ENCODE peak calls at places on chromosomes 5 and 9, in five cellular contexts. F is right lobe of liver, L is tibial artery, E is body of pancreas, H is spleen. D is an unnamed sample.
A peak's percentile ranks its signal among the peaks of the same experiment; 100 is the strongest.

GRCh38 chr9:38039907-38040682 is 28.9 kb downstream of the SHB start:
- DNase-seq in F (no peak), L (no peak), E (no peak), H (no peak), D (no peak)

GRCh38 chr9:107489687-107490605 is at the start of gene KLF4:
- DNase-seq in F (peak; percentile 83), L (peak; percentile 96), E (peak; percentile 92), H (peak; percentile 93), D (peak; percentile 92)

GRCh38 chr5:14745753-14746152 is 81.2 kb downstream of the OTULIN start:
- DNase-seq in F (no peak), L (no peak), E (no peak), H (peak; percentile 79), D (no peak)

GRCh38 chr9:81613002-81613750 is 76.2 kb downstream of the TLE1 start:
- DNase-seq in F (peak; percentile 50), L (peak; percentile 86), E (peak; percentile 18), H (no peak), D (peak; percentile 45)

GRCh38 chr5:111580956-111581355 is 68.6 kb upstream of the STARD4 start:
- DNase-seq in F (no peak), L (no peak), E (no peak), H (no peak), D (no peak)

GRCh38 chr9:114060711-114061110 is 17.4 kb downstream of the AMBP start:
- DNase-seq in F (peak; percentile 42), L (peak; percentile 62), E (no peak), H (peak; percentile 47), D (no peak)

GRCh38 chr5:151890299-151890698 is 34.4 kb downstream of the GLRA1 start:
- DNase-seq in F (no peak), L (no peak), E (no peak), H (no peak), D (no peak)

GRCh38 chr9:127970401-127971313 is 10.1 kb downstream of the EEIG1 start:
- DNase-seq in F (no peak), L (no peak), E (no peak), H (peak; percentile 90), D (no peak)

GRCh38 chr5:176741566-176742211 is 68.7 kb upstream of the UNC5A start:
- DNase-seq in F (peak; percentile 18), L (peak; percentile 46), E (no peak), H (peak; percentile 25), D (no peak)

DNA sequence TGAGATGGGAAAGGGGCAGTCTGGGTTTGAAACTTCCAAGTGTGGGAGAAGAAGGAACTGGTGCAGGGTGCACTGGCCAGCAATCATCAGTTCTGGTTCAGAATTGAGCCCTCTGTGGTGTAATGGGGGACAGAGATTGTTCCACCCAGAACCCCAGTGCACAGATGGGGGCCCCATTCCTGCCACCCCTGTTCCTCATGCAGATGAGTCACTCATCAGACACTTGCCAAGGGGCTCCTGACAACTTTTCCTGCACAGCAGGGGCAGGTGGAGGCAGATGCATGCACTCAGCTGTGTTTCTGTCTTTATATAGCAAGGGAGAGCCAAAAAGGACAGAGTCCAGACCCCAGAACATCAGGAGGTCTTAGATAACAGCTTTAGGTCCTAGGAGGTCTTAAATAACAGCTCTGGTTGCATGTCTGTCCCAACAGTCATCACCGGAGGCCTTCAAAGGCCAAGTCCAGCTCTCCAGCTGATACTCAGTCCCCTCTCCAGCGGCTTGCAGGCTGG is 252.9 kb downstream of the HSPA4 start:
- DNase-seq in F (no peak), L (no peak), E (no peak), H (no peak), D (no peak)
- H3K27ac ChIP-seq in F (no peak overlapping the region), L (no peak overlapping the region), E (no peak overlapping the region), H (no peak overlapping the region), D (no peak overlapping the region)

GRCh38 chr9:123334639-123335038 is 21.4 kb upstream of the CRB2 start:
- DNase-seq in F (no peak), L (no peak), E (no peak), H (no peak), D (no peak)

GRCh38 chr9:123336959-123337358 is 19.0 kb upstream of the CRB2 start:
- DNase-seq in F (no peak), L (no peak), E (no peak), H (no peak), D (no peak)

GRCh38 chr9:123336455-123336854 is 19.5 kb upstream of the CRB2 start:
- DNase-seq in F (no peak), L (no peak), E (no peak), H (no peak), D (no peak)

GRCh38 chr9:123335986-123336329 is 20.0 kb upstream of the CRB2 start:
- DNase-seq in F (no peak), L (no peak), E (no peak), H (no peak), D (no peak)

GRCh38 chr9:123335227-123335985 is 20.6 kb upstream of the CRB2 start:
- DNase-seq in F (no peak), L (no peak), E (peak; percentile 22), H (no peak), D (no peak)
- H3K4me3 ChIP-seq in F (no peak overlapping the region), L (no peak overlapping the region), E (no peak overlapping the region), H (no peak overlapping the region), D (no peak overlapping the region)

GRCh38 chr5:78533356-78533755 is 115.2 kb downstream of the LHFPL2 start:
- DNase-seq in F (no peak), L (no peak), E (no peak), H (no peak), D (no peak)
- TF ChIP-seq CTCF in F (peak; percentile 33), L (peak; percentile 11), E (peak; percentile 19), H (no peak), D (peak; percentile 44)

DNA sequence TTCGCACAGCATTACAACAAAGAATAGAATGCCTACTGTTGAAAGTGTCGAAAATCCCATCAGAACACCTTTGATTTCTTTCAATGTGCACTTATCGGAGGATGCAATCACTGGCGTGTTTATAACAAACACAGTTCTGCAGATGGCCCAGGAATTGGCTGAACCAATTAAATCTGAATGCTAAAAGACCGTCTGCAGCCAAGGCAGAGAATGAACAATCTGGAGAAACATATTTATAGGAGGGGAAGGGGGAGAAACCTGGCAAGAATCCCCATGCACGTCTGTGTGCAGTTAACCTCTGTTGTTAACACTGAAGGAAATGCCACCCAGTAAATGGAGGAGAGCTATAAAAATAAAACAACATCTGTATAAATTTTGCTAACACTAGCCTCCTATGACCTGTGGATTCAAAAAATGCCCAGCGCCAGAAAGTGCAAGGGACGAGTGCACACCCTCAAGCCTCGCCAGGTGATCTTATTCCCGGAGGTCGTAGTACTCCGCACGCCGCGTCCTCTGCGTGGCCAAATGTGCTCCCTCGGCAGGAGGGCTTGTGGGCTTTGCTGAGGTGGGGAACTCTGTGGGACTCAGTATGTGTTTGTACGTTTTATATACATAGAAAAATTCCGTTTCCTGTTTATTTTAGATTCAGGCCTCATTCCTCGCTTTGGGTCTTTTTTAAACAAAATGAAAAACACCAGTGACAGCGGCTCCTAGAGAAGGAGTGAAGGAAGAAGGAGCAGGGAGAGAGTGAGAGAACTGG is 56.7 kb downstream of the PTCH1 start:
- DNase-seq in F (no peak), L (no peak), E (no peak), H (no peak), D (no peak)
- H3K27ac ChIP-seq in F (no peak overlapping the region), L (no peak overlapping the region), E (no peak overlapping the region), H (no peak overlapping the region), D (no peak overlapping the region)

GRCh38 chr5:113806823-113807222 is 293.3 kb downstream of the YTHDC2 start:
- DNase-seq in F (no peak), L (no peak), E (no peak), H (no peak), D (no peak)

GRCh38 chr5:113804943-113805342 is 291.4 kb downstream of the YTHDC2 start:
- DNase-seq in F (no peak), L (no peak), E (no peak), H (no peak), D (no peak)

GRCh38 chr5:113806250-113806649 is 292.8 kb downstream of the YTHDC2 start:
- DNase-seq in F (no peak), L (no peak), E (no peak), H (no peak), D (no peak)

GRCh38 chr5:113804264-113804663 is 290.8 kb downstream of the YTHDC2 start:
- DNase-seq in F (no peak), L (no peak), E (no peak), H (no peak), D (no peak)

DNA sequence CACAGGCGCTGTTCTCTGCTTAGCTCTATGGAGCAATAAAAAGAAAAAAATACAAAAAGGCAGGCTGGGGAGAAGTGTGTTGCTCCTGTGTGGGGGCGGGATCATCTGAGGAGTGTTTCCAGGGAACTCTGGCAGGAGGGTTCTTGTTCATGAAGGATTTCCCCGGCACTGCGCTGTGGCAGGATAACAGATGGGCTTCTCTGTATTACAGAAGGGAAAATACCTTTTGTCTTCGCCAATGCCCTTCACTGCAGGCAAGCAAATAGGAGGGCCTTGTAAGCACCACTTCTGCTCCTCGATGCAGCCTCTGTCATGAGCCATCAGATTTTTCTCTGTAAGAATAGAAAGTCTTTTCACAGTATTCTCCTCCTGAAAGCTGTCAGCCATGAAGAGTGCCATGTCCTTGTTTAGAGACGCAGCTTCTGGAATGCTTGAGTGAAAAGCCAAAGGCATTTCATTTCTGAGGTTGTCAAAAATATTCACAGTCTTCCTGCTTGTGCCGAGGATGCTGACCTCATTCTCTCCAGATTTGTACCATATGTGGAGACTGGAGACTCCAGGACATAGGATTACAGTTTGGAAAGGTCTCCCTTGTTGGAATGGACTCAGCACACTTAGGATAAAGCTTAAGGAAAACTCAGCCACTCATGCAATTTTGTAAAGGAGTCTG is 294.0 kb downstream of the YTHDC2 start:
- DNase-seq in F (no peak), L (peak; percentile 65), E (no peak), H (no peak), D (no peak)
- H3K4me3 ChIP-seq in F (no peak overlapping the region), L (peak overlapping the region; percentile 13), E (no peak overlapping the region), H (no peak overlapping the region), D (peak overlapping the region; percentile 15)

GRCh38 chr9:124355941-124356744 is 59.1 kb downstream of the PSMB7 start:
- DNase-seq in F (no peak), L (no peak), E (no peak), H (no peak), D (no peak)

GRCh38 chr9:124356745-124357390 is 58.4 kb downstream of the PSMB7 start:
- DNase-seq in F (no peak), L (no peak), E (no peak), H (no peak), D (no peak)

GRCh38 chr9:124358617-124359016 is 56.6 kb downstream of the PSMB7 start:
- DNase-seq in F (no peak), L (no peak), E (no peak), H (no peak), D (no peak)

GRCh38 chr9:124359426-124359825 is 55.8 kb downstream of the PSMB7 start:
- DNase-seq in F (no peak), L (no peak), E (no peak), H (no peak), D (no peak)

DNA sequence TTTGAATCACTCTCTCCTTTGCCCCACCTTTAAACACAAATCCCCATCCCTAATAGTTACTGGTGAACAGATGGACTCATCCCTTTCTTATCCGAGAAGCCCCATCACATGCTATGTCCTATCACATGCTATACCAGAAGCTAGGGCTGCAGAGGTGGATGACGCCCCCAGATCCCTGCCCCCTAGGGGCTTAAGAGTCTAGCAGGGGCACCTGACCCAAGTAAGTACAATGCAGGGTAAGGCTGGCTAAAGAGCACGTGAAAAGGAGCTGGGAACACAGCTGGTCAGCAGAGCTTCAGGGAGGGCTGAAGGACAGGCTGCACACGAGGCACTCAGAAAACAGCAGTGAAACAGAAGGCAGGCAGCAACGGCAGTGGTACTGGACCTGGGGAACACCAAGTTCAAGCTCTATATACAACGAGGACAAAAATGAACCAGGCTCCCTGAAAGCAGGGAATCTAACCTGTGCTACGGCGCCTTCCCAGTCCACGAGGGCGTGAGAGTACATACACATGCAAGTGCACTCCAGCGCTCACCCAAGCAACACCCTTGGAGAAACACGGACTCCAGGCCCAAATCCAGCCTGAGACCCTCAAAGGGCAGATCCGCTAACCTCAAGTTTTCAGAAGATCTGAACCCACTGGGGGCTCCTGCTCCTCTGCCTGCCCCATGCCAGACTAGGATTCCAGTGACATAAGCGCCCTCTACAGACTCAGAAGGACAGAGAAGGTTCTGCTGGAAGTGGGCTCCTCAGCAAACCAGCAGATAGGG is 57.5 kb downstream of the PSMB7 start:
- DNase-seq in F (no peak), L (no peak), E (no peak), H (no peak), D (no peak)
- TF ChIP-seq CTCF in F (no peak), L (no peak), E (no peak), H (no peak), D (no peak)